ENCODE peak calls at places on chromosomes 5 and 9, in seven cellular contexts. T is heart right ventricle, A is aorta, N is left lung, Q is right lobe of liver, W is lower lobe of right lung, K is RWPE2. Z is an unnamed sample.

GRCh38 chr5:38638656-38639055 is 82.2 kb upstream of the LIFR start:
- ATAC-seq in T (no peak), A (no peak), N (no peak), Q (no peak), W (no peak), K (no peak), Z (no peak)

GRCh38 chr5:98563885-98564653 is 209.4 kb upstream of the RGMB start:
- ATAC-seq in T (no peak), A (no peak), N (no peak), Q (no peak), W (no peak), K (no peak), Z (no peak)

GRCh38 chr9:72946821-72947220 is 6.0 kb downstream of the ALDH1A1 start:
- ATAC-seq in T (no peak), A (no peak), N (no peak), Q (peak; percentile 9), W (no peak), K (no peak), Z (no peak)

GRCh38 chr5:16538001-16538400 is 72.4 kb upstream of the ZNF622 start:
- ATAC-seq in T (no peak), A (no peak), N (no peak), Q (no peak), W (no peak), K (no peak), Z (no peak)

GRCh38 chr5:142569905-142570304 is 116.0 kb downstream of the FGF1 start:
- ATAC-seq in T (no peak), A (no peak), N (no peak), Q (no peak), W (no peak), K (no peak), Z (no peak)

GRCh38 chr9:135126480-135127187 is 39.2 kb downstream of the OLFM1 start:
- ATAC-seq in T (no peak), A (peak; percentile 51), N (peak; percentile 41), Q (no peak), W (no peak), K (peak; percentile 74), Z (peak; percentile 72)

GRCh38 chr5:96714450-96714849 is 52.3 kb downstream of the CAST start:
- ATAC-seq in T (no peak), A (peak; percentile 43), N (peak; percentile 77), Q (peak; percentile 9), W (peak; percentile 64), K (no peak), Z (peak; percentile 37)

GRCh38 chr5:116520706-116521105 is 53.9 kb downstream of the SEMA6A start:
- ATAC-seq in T (peak; percentile 72), A (peak; percentile 49), N (no peak), Q (no peak), W (peak; percentile 53), K (no peak), Z (peak; percentile 72)

GRCh38 chr5:162052671-162053070 is 14.9 kb upstream of the GABRG2 start:
- ATAC-seq in T (no peak), A (no peak), N (no peak), Q (no peak), W (no peak), K (no peak), Z (no peak)

GRCh38 chr5:1106385-1107166 is 5.3 kb downstream of the SLC12A7 start:
- ATAC-seq in T (no peak), A (no peak), N (no peak), Q (no peak), W (no peak), K (no peak), Z (no peak)

GRCh38 chr5:173825215-173825865 is 62.8 kb upstream of the CPEB4 start:
- ATAC-seq in T (no peak), A (no peak), N (no peak), Q (no peak), W (no peak), K (no peak), Z (no peak)

GRCh38 chr5:73447234-73448071 is 1.1 kb downstream of the FOXD1 start:
- ATAC-seq in T (no peak), A (no peak), N (no peak), Q (peak; percentile 14), W (no peak), K (peak; percentile 30), Z (peak; percentile 35)

GRCh38 chr5:38450627-38451371 is 105.6 kb downstream of the LIFR start:
- ATAC-seq in T (peak; percentile 39), A (no peak), N (no peak), Q (no peak), W (no peak), K (no peak), Z (no peak)

GRCh38 chr9:83691492-83691891 is 16.3 kb downstream of the UBQLN1 start:
- ATAC-seq in T (no peak), A (no peak), N (no peak), Q (no peak), W (no peak), K (no peak), Z (no peak)

DNA sequence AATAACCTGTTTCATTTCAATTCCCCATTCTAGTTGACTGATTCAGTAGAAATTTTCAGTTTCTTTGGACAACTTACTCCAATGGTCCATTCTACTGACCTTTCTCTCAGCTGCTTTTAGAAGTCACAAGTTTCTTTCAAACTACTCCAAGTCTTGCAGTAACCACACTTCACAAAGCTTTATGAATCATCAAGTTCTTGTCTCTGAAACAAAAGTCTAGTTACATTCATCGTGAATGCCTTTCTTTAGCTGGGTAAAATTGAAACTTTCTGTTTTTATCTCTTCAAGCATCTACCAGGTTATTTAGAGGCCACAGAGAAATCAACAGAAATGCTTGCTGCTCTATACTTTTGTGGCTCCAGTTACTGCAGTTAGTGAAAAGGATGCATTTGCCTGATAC is 405.4 kb downstream of the TMEM232 start:
- ATAC-seq in T (no peak), A (no peak), N (no peak), Q (no peak), W (no peak), K (no peak), Z (no peak)
- H3K4me1 ChIP-seq in T (no peaks in the 10 kb centered on the region), A (no peaks in the 10 kb centered on the region), N (no peaks in the 10 kb centered on the region), Q (no peaks in the 10 kb centered on the region), W (no peaks in the 10 kb centered on the region), K (no peaks in the 10 kb centered on the region), Z (no peaks in the 10 kb centered on the region)

DNA sequence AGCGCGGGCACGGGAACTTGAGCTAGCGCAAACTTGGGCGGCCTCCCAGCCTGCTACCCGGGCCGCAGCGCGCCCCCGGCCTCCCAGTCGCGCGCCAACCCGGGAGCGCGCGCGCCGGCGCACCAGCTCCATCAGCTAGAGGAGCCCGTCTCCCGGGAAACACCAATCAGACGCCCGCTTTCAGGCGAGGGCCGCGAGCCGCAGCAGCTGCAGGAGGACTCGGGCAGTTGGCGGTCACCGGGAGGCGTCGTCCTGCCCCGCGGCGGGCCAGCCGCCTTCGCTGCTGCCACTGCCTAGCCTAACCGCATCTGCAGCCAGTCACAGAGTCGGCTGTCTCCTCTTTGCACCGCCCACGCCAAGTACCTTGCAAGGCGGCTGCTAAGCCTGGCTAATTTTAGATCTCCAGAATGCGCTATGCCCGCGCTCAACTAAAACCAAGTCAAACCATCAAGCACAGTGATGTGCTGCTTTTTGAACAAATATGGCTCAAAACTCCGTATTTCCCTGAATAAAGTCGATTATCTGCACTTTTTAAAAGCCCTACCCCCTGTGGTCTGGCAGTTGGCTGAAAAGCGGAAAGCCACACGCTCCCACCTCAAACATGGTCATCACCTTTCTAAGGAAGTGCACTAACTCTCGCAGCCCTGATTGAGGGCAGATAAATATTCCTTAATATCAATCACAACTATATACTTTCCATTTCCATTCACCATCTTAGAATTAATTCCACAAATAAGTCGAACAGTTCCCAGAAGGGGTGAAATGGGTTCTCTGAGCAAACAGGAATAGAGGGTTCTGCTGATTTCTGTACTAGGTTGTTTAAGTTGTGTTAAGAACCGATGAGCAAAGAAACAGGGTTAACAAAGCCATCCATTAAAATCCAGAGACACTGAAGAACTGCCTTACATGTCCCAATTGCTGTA is 221.8 kb downstream of the MEF2C start:
- ATAC-seq in T (peak; percentile 59), A (peak; percentile 83), N (peak; percentile 88), Q (peak; percentile 49), W (peak; percentile 73), K (peak; percentile 76), Z (peak; percentile 79)
- H3K4me1 ChIP-seq in T (peaks cover 23% of the 10 kb centered on the region), A (no peaks in the 10 kb centered on the region), N (peaks cover 6% of the 10 kb centered on the region), Q (no peaks in the 10 kb centered on the region), W (peaks cover 19% of the 10 kb centered on the region), K (no peaks in the 10 kb centered on the region), Z (peaks cover 5% of the 10 kb centered on the region)

GRCh38 chr5:171390883-171391677 is 3.4 kb downstream of the NPM1 start:
- ATAC-seq in T (no peak), A (no peak), N (no peak), Q (no peak), W (no peak), K (no peak), Z (no peak)
- H3K4me1 ChIP-seq in T (peaks cover 54% of the 10 kb centered on the region), A (no peaks in the 10 kb centered on the region), N (peaks cover 20% of the 10 kb centered on the region), Q (peaks cover 26% of the 10 kb centered on the region), W (peaks cover 38% of the 10 kb centered on the region), K (peaks cover 34% of the 10 kb centered on the region), Z (no peaks in the 10 kb centered on the region)

DNA sequence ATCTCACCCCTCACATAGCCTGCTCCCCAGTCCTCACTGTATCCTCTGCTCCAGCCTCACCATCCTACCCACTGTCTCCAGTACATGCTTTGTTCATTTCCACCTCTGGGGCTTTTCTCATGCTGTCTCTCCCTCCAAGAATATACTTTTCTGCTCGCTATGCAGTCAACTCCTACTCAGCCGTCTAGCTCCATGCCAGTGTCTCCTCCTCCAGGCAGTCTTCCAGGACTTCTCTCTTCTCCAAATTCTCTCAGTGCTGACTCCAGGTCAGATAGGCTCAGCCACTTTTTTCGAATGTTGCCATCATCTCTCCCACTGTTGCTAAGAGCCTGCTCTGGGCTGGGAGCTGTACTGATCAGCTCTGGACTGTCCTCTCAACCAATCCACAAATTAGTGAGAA is 8.0 kb upstream of the DAB2IP start:
- ATAC-seq in T (no peak), A (no peak), N (no peak), Q (no peak), W (no peak), K (no peak), Z (no peak)
- H3K4me1 ChIP-seq in T (peaks cover 39% of the 10 kb centered on the region), A (no peaks in the 10 kb centered on the region), N (no peaks in the 10 kb centered on the region), Q (peaks cover 12% of the 10 kb centered on the region), W (peaks cover 7% of the 10 kb centered on the region), K (no peaks in the 10 kb centered on the region), Z (no peaks in the 10 kb centered on the region)

DNA sequence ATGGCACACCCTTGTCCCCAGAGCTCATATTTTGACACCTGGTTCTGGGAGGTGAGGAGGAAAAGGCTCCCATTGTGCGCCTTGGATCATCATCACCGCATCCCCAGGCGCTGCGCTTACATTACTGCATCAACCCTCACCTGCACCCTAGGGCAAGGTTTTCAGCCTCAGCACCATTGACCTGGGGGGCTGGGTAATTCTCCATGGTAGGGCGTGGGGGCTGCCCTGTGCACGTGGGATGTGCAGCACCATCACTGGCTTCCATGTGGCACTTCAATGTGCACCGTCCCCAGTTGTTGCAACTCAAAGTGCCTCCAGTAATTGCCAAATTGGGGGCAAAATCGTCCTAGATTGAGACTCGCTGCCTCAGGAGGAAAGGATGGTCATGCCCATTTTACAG is 83.6 kb downstream of the NTNG2 start:
- ATAC-seq in T (no peak), A (no peak), N (no peak), Q (no peak), W (no peak), K (no peak), Z (no peak)
- H3K4me1 ChIP-seq in T (peaks cover 26% of the 10 kb centered on the region), A (no peaks in the 10 kb centered on the region), N (peaks cover 7% of the 10 kb centered on the region), Q (peaks cover 6% of the 10 kb centered on the region), W (peaks cover 17% of the 10 kb centered on the region), K (no peaks in the 10 kb centered on the region), Z (no peaks in the 10 kb centered on the region)

Z was measured in gastroesophageal sphincter.